ENCODE peak calls at places on chromosomes 13 and 19, in nine cellular contexts. One of them, this sample, is unnamed.

GRCh38 chr19:45947926-45948325 is 25.7 kb downstream of the NOVA2 start:
- DNase-seq in A673: no peak
- DNase-seq in left ventricle myocardium inferior: no peak
- DNase-seq in astrocyte of the spinal cord: peak; percentile 65
- DNase-seq in nephron progenitor cell: no peak
- DNase-seq in CD4-positive, alpha-beta T cell: no peak
- DNase-seq in upper lobe of right lung: no peak
- DNase-seq in fibroblast of mammary gland: peak; percentile 32
- DNase-seq in B cell: no peak
- DNase-seq in this sample: no peak

GRCh38 chr13:99172951-99173350 is 27.7 kb upstream of the UBAC2 start:
- DNase-seq in A673: no peak
- DNase-seq in left ventricle myocardium inferior: no peak
- DNase-seq in astrocyte of the spinal cord: no peak
- DNase-seq in nephron progenitor cell: no peak
- DNase-seq in CD4-positive, alpha-beta T cell: no peak
- DNase-seq in upper lobe of right lung: no peak
- DNase-seq in fibroblast of mammary gland: no peak
- DNase-seq in B cell: no peak
- DNase-seq in this sample: no peak

GRCh38 chr19:48319647-48320537 is 5.5 kb upstream of the EMP3 start:
- DNase-seq in A673: peak; percentile 89
- DNase-seq in left ventricle myocardium inferior: peak; percentile 82
- DNase-seq in astrocyte of the spinal cord: peak; percentile 79
- DNase-seq in nephron progenitor cell: peak; percentile 89
- DNase-seq in CD4-positive, alpha-beta T cell: peak; percentile 85
- DNase-seq in upper lobe of right lung: peak; percentile 92
- DNase-seq in fibroblast of mammary gland: peak; percentile 80
- DNase-seq in B cell: peak; percentile 86
- DNase-seq in this sample: peak; percentile 75

GRCh38 chr19:15469513-15470297 is 5.4 kb upstream of the RASAL3 start:
- DNase-seq in A673: peak; percentile 84
- DNase-seq in left ventricle myocardium inferior: no peak
- DNase-seq in astrocyte of the spinal cord: no peak
- DNase-seq in nephron progenitor cell: no peak
- DNase-seq in CD4-positive, alpha-beta T cell: no peak
- DNase-seq in upper lobe of right lung: peak; percentile 63
- DNase-seq in fibroblast of mammary gland: no peak
- DNase-seq in B cell: peak; percentile 46
- DNase-seq in this sample: peak; percentile 23

GRCh38 chr19:7870571-7871279 is 3.5 kb downstream of the PRR36 start:
- DNase-seq in A673: peak; percentile 89
- DNase-seq in left ventricle myocardium inferior: no peak
- DNase-seq in astrocyte of the spinal cord: peak; percentile 35
- DNase-seq in nephron progenitor cell: peak; percentile 84
- DNase-seq in CD4-positive, alpha-beta T cell: peak; percentile 38
- DNase-seq in upper lobe of right lung: peak; percentile 80
- DNase-seq in fibroblast of mammary gland: peak; percentile 47
- DNase-seq in B cell: peak; percentile 62
- DNase-seq in this sample: no peak

GRCh38 chr13:23086951-23087350 is 93.8 kb upstream of the SGCG start:
- DNase-seq in A673: peak; percentile 77
- DNase-seq in left ventricle myocardium inferior: no peak
- DNase-seq in astrocyte of the spinal cord: no peak
- DNase-seq in nephron progenitor cell: no peak
- DNase-seq in CD4-positive, alpha-beta T cell: no peak
- DNase-seq in upper lobe of right lung: no peak
- DNase-seq in fibroblast of mammary gland: no peak
- DNase-seq in B cell: no peak
- DNase-seq in this sample: no peak

GRCh38 chr19:29596885-29597525 is 9.1 kb upstream of the POP4 start:
- DNase-seq in A673: peak; percentile 10
- DNase-seq in left ventricle myocardium inferior: no peak
- DNase-seq in astrocyte of the spinal cord: peak; percentile 6
- DNase-seq in nephron progenitor cell: peak; percentile 51
- DNase-seq in CD4-positive, alpha-beta T cell: no peak
- DNase-seq in upper lobe of right lung: no peak
- DNase-seq in fibroblast of mammary gland: peak; percentile 42
- DNase-seq in B cell: no peak
- DNase-seq in this sample: no peak

GRCh38 chr19:13526552-13526951 is 20.3 kb upstream of the CACNA1A start:
- DNase-seq in A673: peak; percentile 47
- DNase-seq in left ventricle myocardium inferior: no peak
- DNase-seq in astrocyte of the spinal cord: no peak
- DNase-seq in nephron progenitor cell: peak; percentile 40
- DNase-seq in CD4-positive, alpha-beta T cell: no peak
- DNase-seq in upper lobe of right lung: no peak
- DNase-seq in fibroblast of mammary gland: peak; percentile 15
- DNase-seq in B cell: no peak
- DNase-seq in this sample: no peak

GRCh38 chr19:18789883-18790565 is 1.1 kb downstream of the COMP start:
- DNase-seq in A673: peak; percentile 72
- DNase-seq in left ventricle myocardium inferior: no peak
- DNase-seq in astrocyte of the spinal cord: no peak
- DNase-seq in nephron progenitor cell: peak; percentile 72
- DNase-seq in CD4-positive, alpha-beta T cell: no peak
- DNase-seq in upper lobe of right lung: no peak
- DNase-seq in fibroblast of mammary gland: peak; percentile 21
- DNase-seq in B cell: peak; percentile 73
- DNase-seq in this sample: no peak

GRCh38 chr19:40365613-40366401 is 17.3 kb downstream of the PLD3 start:
- DNase-seq in A673: peak; percentile 86
- DNase-seq in left ventricle myocardium inferior: peak; percentile 58
- DNase-seq in astrocyte of the spinal cord: peak; percentile 71
- DNase-seq in nephron progenitor cell: peak; percentile 94
- DNase-seq in CD4-positive, alpha-beta T cell: peak; percentile 38
- DNase-seq in upper lobe of right lung: peak; percentile 91
- DNase-seq in fibroblast of mammary gland: peak; percentile 28
- DNase-seq in B cell: peak; percentile 51
- DNase-seq in this sample: peak; percentile 85

GRCh38 chr13:102729560-102730275 is 34.9 kb upstream of the METTL21C start:
- DNase-seq in A673: peak; percentile 32
- DNase-seq in left ventricle myocardium inferior: no peak
- DNase-seq in astrocyte of the spinal cord: peak; percentile 82
- DNase-seq in nephron progenitor cell: no peak
- DNase-seq in CD4-positive, alpha-beta T cell: no peak
- DNase-seq in upper lobe of right lung: no peak
- DNase-seq in fibroblast of mammary gland: peak; percentile 94
- DNase-seq in B cell: no peak
- DNase-seq in this sample: no peak

GRCh38 chr19:10718205-10719196 is 622 bp downstream of the DNM2 start:
- DNase-seq in A673: peak; percentile 61
- DNase-seq in left ventricle myocardium inferior: peak; percentile 56
- DNase-seq in astrocyte of the spinal cord: peak; percentile 37
- DNase-seq in nephron progenitor cell: peak; percentile 71
- DNase-seq in CD4-positive, alpha-beta T cell: peak; percentile 66
- DNase-seq in upper lobe of right lung: peak; percentile 82
- DNase-seq in fibroblast of mammary gland: peak; percentile 26
- DNase-seq in B cell: peak; percentile 74
- DNase-seq in this sample: no peak

GRCh38 chr13:77543711-77544110 is 8.2 kb downstream of the SCEL start:
- DNase-seq in A673: no peak
- DNase-seq in left ventricle myocardium inferior: no peak
- DNase-seq in astrocyte of the spinal cord: no peak
- DNase-seq in nephron progenitor cell: no peak
- DNase-seq in CD4-positive, alpha-beta T cell: no peak
- DNase-seq in upper lobe of right lung: no peak
- DNase-seq in fibroblast of mammary gland: no peak
- DNase-seq in B cell: no peak
- DNase-seq in this sample: no peak

GRCh38 chr13:37769545-37769944 is 100.0 kb downstream of the TRPC4 start:
- DNase-seq in A673: no peak
- DNase-seq in left ventricle myocardium inferior: no peak
- DNase-seq in astrocyte of the spinal cord: no peak
- DNase-seq in nephron progenitor cell: no peak
- DNase-seq in CD4-positive, alpha-beta T cell: no peak
- DNase-seq in upper lobe of right lung: no peak
- DNase-seq in fibroblast of mammary gland: no peak
- DNase-seq in B cell: no peak
- DNase-seq in this sample: no peak

GRCh38 chr13:37769078-37769477 is 100.5 kb downstream of the TRPC4 start:
- DNase-seq in A673: peak; percentile 43
- DNase-seq in left ventricle myocardium inferior: no peak
- DNase-seq in astrocyte of the spinal cord: no peak
- DNase-seq in nephron progenitor cell: no peak
- DNase-seq in CD4-positive, alpha-beta T cell: no peak
- DNase-seq in upper lobe of right lung: no peak
- DNase-seq in fibroblast of mammary gland: no peak
- DNase-seq in B cell: no peak
- DNase-seq in this sample: no peak
- TF ChIP-seq CTCF in A673: peak; percentile 55
- TF ChIP-seq CTCF in left ventricle myocardium inferior: peak; percentile 45
- TF ChIP-seq CTCF in astrocyte of the spinal cord: peak; percentile 14
- TF ChIP-seq CTCF in nephron progenitor cell: no peak
- TF ChIP-seq CTCF in CD4-positive, alpha-beta T cell: no peak
- TF ChIP-seq CTCF in upper lobe of right lung: peak; percentile 10
- TF ChIP-seq CTCF in fibroblast of mammary gland: peak; percentile 28
- TF ChIP-seq CTCF in B cell: no peak
- TF ChIP-seq CTCF in this sample: no peak

GRCh38 chr13:33757713-33758112 is 60.2 kb upstream of the RFC3 start:
- DNase-seq in A673: no peak
- DNase-seq in left ventricle myocardium inferior: no peak
- DNase-seq in astrocyte of the spinal cord: no peak
- DNase-seq in nephron progenitor cell: no peak
- DNase-seq in CD4-positive, alpha-beta T cell: no peak
- DNase-seq in upper lobe of right lung: no peak
- DNase-seq in fibroblast of mammary gland: no peak
- DNase-seq in B cell: no peak
- DNase-seq in this sample: no peak

GRCh38 chr13:33763021-33763420 is 54.9 kb upstream of the RFC3 start:
- DNase-seq in A673: no peak
- DNase-seq in left ventricle myocardium inferior: no peak
- DNase-seq in astrocyte of the spinal cord: peak; percentile 46
- DNase-seq in nephron progenitor cell: no peak
- DNase-seq in CD4-positive, alpha-beta T cell: no peak
- DNase-seq in upper lobe of right lung: no peak
- DNase-seq in fibroblast of mammary gland: peak; percentile 56
- DNase-seq in B cell: no peak
- DNase-seq in this sample: no peak

GRCh38 chr13:33758113-33758512 is 59.8 kb upstream of the RFC3 start:
- DNase-seq in A673: no peak
- DNase-seq in left ventricle myocardium inferior: no peak
- DNase-seq in astrocyte of the spinal cord: no peak
- DNase-seq in nephron progenitor cell: no peak
- DNase-seq in CD4-positive, alpha-beta T cell: no peak
- DNase-seq in upper lobe of right lung: no peak
- DNase-seq in fibroblast of mammary gland: no peak
- DNase-seq in B cell: no peak
- DNase-seq in this sample: no peak

GRCh38 chr13:33764716-33765115 is 53.2 kb upstream of the RFC3 start:
- DNase-seq in A673: no peak
- DNase-seq in left ventricle myocardium inferior: no peak
- DNase-seq in astrocyte of the spinal cord: no peak
- DNase-seq in nephron progenitor cell: no peak
- DNase-seq in CD4-positive, alpha-beta T cell: no peak
- DNase-seq in upper lobe of right lung: no peak
- DNase-seq in fibroblast of mammary gland: no peak
- DNase-seq in B cell: no peak
- DNase-seq in this sample: no peak

GRCh38 chr13:33761744-33762143 is 56.2 kb upstream of the RFC3 start:
- DNase-seq in A673: peak; percentile 36
- DNase-seq in left ventricle myocardium inferior: no peak
- DNase-seq in astrocyte of the spinal cord: peak; percentile 52
- DNase-seq in nephron progenitor cell: peak; percentile 13
- DNase-seq in CD4-positive, alpha-beta T cell: no peak
- DNase-seq in upper lobe of right lung: no peak
- DNase-seq in fibroblast of mammary gland: peak; percentile 11
- DNase-seq in B cell: no peak
- DNase-seq in this sample: no peak
- TF ChIP-seq CTCF in A673: peak; percentile 56
- TF ChIP-seq CTCF in left ventricle myocardium inferior: peak; percentile 24
- TF ChIP-seq CTCF in astrocyte of the spinal cord: peak; percentile 28
- TF ChIP-seq CTCF in nephron progenitor cell: peak; percentile 12
- TF ChIP-seq CTCF in CD4-positive, alpha-beta T cell: no peak
- TF ChIP-seq CTCF in upper lobe of right lung: no peak
- TF ChIP-seq CTCF in fibroblast of mammary gland: peak; percentile 2
- TF ChIP-seq CTCF in B cell: no peak
- TF ChIP-seq CTCF in this sample: no peak

GRCh38 chr13:26987614-26988013 is 184.0 kb downstream of the USP12 start:
- DNase-seq in A673: no peak
- DNase-seq in left ventricle myocardium inferior: no peak
- DNase-seq in astrocyte of the spinal cord: no peak
- DNase-seq in nephron progenitor cell: no peak
- DNase-seq in CD4-positive, alpha-beta T cell: no peak
- DNase-seq in upper lobe of right lung: no peak
- DNase-seq in fibroblast of mammary gland: no peak
- DNase-seq in B cell: no peak
- DNase-seq in this sample: no peak
- TF ChIP-seq CTCF in A673: no peak
- TF ChIP-seq CTCF in left ventricle myocardium inferior: no peak
- TF ChIP-seq CTCF in astrocyte of the spinal cord: no peak
- TF ChIP-seq CTCF in nephron progenitor cell: no peak
- TF ChIP-seq CTCF in CD4-positive, alpha-beta T cell: no peak
- TF ChIP-seq CTCF in upper lobe of right lung: no peak
- TF ChIP-seq CTCF in fibroblast of mammary gland: no peak
- TF ChIP-seq CTCF in B cell: no peak
- TF ChIP-seq CTCF in this sample: no peak

GRCh38 chr13:53201454-53202225 is 173.0 kb downstream of the OLFM4 start:
- DNase-seq in A673: peak; percentile 60
- DNase-seq in left ventricle myocardium inferior: peak; percentile 14
- DNase-seq in astrocyte of the spinal cord: no peak
- DNase-seq in nephron progenitor cell: peak; percentile 45
- DNase-seq in CD4-positive, alpha-beta T cell: no peak
- DNase-seq in upper lobe of right lung: peak; percentile 64
- DNase-seq in fibroblast of mammary gland: no peak
- DNase-seq in B cell: peak; percentile 2
- DNase-seq in this sample: no peak
- TF ChIP-seq CTCF in A673: peak; percentile 66
- TF ChIP-seq CTCF in left ventricle myocardium inferior: peak; percentile 20
- TF ChIP-seq CTCF in astrocyte of the spinal cord: no peak
- TF ChIP-seq CTCF in nephron progenitor cell: no peak
- TF ChIP-seq CTCF in CD4-positive, alpha-beta T cell: no peak
- TF ChIP-seq CTCF in upper lobe of right lung: no peak
- TF ChIP-seq CTCF in fibroblast of mammary gland: no peak
- TF ChIP-seq CTCF in B cell: no peak
- TF ChIP-seq CTCF in this sample: no peak

GRCh38 chr13:21476893-21477472 is 17.9 kb upstream of the ZDHHC20 start:
- DNase-seq in A673: peak; percentile 93
- DNase-seq in left ventricle myocardium inferior: peak; percentile 77
- DNase-seq in astrocyte of the spinal cord: peak; percentile 79
- DNase-seq in nephron progenitor cell: peak; percentile 84
- DNase-seq in CD4-positive, alpha-beta T cell: peak; percentile 79
- DNase-seq in upper lobe of right lung: peak; percentile 89
- DNase-seq in fibroblast of mammary gland: peak; percentile 86
- DNase-seq in B cell: peak; percentile 86
- DNase-seq in this sample: peak; percentile 80
- TF ChIP-seq CTCF in A673: peak; percentile 99
- TF ChIP-seq CTCF in left ventricle myocardium inferior: peak; percentile 99
- TF ChIP-seq CTCF in astrocyte of the spinal cord: peak; percentile 99
- TF ChIP-seq CTCF in nephron progenitor cell: peak; percentile 91
- TF ChIP-seq CTCF in CD4-positive, alpha-beta T cell: peak; percentile 97
- TF ChIP-seq CTCF in upper lobe of right lung: peak; percentile 99
- TF ChIP-seq CTCF in fibroblast of mammary gland: peak; percentile 100
- TF ChIP-seq CTCF in B cell: peak; percentile 92
- TF ChIP-seq CTCF in this sample: peak; percentile 91

GRCh38 chr19:51572415-51572814 is 1.3 kb downstream of the ZNF175 start:
- DNase-seq in A673: no peak
- DNase-seq in left ventricle myocardium inferior: no peak
- DNase-seq in astrocyte of the spinal cord: no peak
- DNase-seq in nephron progenitor cell: no peak
- DNase-seq in CD4-positive, alpha-beta T cell: no peak
- DNase-seq in upper lobe of right lung: no peak
- DNase-seq in fibroblast of mammary gland: peak; percentile 27
- DNase-seq in B cell: peak; percentile 45
- DNase-seq in this sample: no peak
- TF ChIP-seq CTCF in A673: no peak
- TF ChIP-seq CTCF in left ventricle myocardium inferior: no peak
- TF ChIP-seq CTCF in astrocyte of the spinal cord: no peak
- TF ChIP-seq CTCF in nephron progenitor cell: no peak
- TF ChIP-seq CTCF in CD4-positive, alpha-beta T cell: no peak
- TF ChIP-seq CTCF in upper lobe of right lung: no peak
- TF ChIP-seq CTCF in fibroblast of mammary gland: no peak
- TF ChIP-seq CTCF in B cell: no peak
- TF ChIP-seq CTCF in this sample: no peak

This sample was measured in CD14-positive monocyte.